ENCODE peak calls at places on chromosome 11, in four cellular contexts. E is activated T-cell treated with anti-CD3 and anti-CD28 coated beads for 24 hours, F is NCI-H510A treated with DMSO at 0.1 percent for 48 hours, G is suprapubic skin. B is an unnamed sample.

GRCh38 chr11:132464939-132465338 is 1067.4 kb downstream of the OPCML start:
- DNase-seq in E (no peak), F (no peak), G (no peak), B (no peak)

GRCh38 chr11:69394902-69395690 is 86.4 kb upstream of the LINC01488 start:
- DNase-seq in E (no peak), F (no peak), G (no peak), B (no peak)

GRCh38 chr11:126484266-126484665 is 128.8 kb downstream of the ST3GAL4 start:
- DNase-seq in E (no peak), F (no peak), G (no peak), B (no peak)

GRCh38 chr11:12077535-12078280 is 32.7 kb upstream of the MICAL2 start:
- DNase-seq in E (no peak), F (no peak), G (peak), B (no peak)

GRCh38 chr11:284081-285020 is 4.6 kb upstream of the PGGHG start:
- DNase-seq in E (no peak), F (no peak), G (no peak), B (no peak)

GRCh38 chr11:69442012-69442806 is 39.3 kb upstream of the LINC01488 start:
- DNase-seq in E (no peak), F (no peak), G (no peak), B (no peak)

GRCh38 chr11:45922425-45923082 is at the start of gene LARGE2:
- DNase-seq in E (no peak), F (no peak), G (no peak), B (no peak)

GRCh38 chr11:77109236-77110019 is 6.8 kb downstream of the OMP start:
- DNase-seq in E (no peak), F (no peak), G (no peak), B (no peak)

GRCh38 chr11:11993814-11994213 is 14.6 kb downstream of the DKK3 start:
- DNase-seq in E (no peak), F (no peak), G (no peak), B (no peak)